ENCODE peak calls at places on chromosomes 6 and 20, in six cellular contexts. O is Peyer's patch, Q is transverse colon, J is body of pancreas, R is A549, H is esophagus squamous epithelium. Y is an unnamed sample.

GRCh38 chr6:142459267-142459666 is 157.5 kb downstream of the ADGRG6 start:
- DNase-seq in H (no peak), R (no peak), O (no peak), J (no peak), Q (no peak), Y (no peak)

GRCh38 chr6:5512422-5512821 is 251.1 kb downstream of the FARS2 start:
- DNase-seq in R (no peak), O (no peak), J (no peak), Q (no peak), H (no peak), Y (no peak)

GRCh38 chr6:155201461-155202226 is 62.2 kb upstream of the CLDN20 start:
- DNase-seq in H (no peak), J (no peak), Q (no peak), R (no peak), O (no peak), Y (no peak)

GRCh38 chr6:34161857-34162515 is 16.1 kb upstream of the GRM4 start:
- DNase-seq in O (no peak), R (no peak), J (no peak), Q (no peak), H (no peak), Y (no peak)

GRCh38 chr6:22194188-22194921 is 102.5 kb downstream of the PRL start:
- DNase-seq in J (no peak), H (no peak), O (no peak), R (no peak), Q (no peak), Y (no peak)

GRCh38 chr20:56032251-56032650 is 26.9 kb upstream of the CBLN4 start:
- DNase-seq in J (no peak), Q (no peak), O (no peak), R (no peak), H (no peak), Y (no peak)

GRCh38 chr6:105459049-105459448 is 56.2 kb upstream of the PREP start:
- DNase-seq in O (no peak), H (no peak), R (no peak), Q (no peak), J (no peak), Y (no peak)

GRCh38 chr6:22583927-22584326 is 14.6 kb downstream of the HDGFL1 start:
- DNase-seq in Q (no peak), J (no peak), R (no peak), O (no peak), H (no peak), Y (no peak)

GRCh38 chr6:125301435-125302391 is at the start of gene HDDC2:
- DNase-seq in O (peak; percentile 83), Q (peak; percentile 75), R (peak; percentile 28), J (peak; percentile 75), H (peak; percentile 5), Y (peak; percentile 74)

GRCh38 chr6:3294921-3295871 is 36.4 kb downstream of the PSMG4 start:
- DNase-seq in O (peak; percentile 60), R (no peak), Q (no peak), J (peak; percentile 38), H (no peak), Y (no peak)

GRCh38 chr20:38811769-38812168 is 6.3 kb downstream of the PPP1R16B start:
- DNase-seq in Q (no peak), R (no peak), J (no peak), H (no peak), O (no peak), Y (no peak)
- TF ChIP-seq CTCF in Q (no peak), R (no peak), J (no peak), H (no peak), O (no peak), Y (no peak)

DNA sequence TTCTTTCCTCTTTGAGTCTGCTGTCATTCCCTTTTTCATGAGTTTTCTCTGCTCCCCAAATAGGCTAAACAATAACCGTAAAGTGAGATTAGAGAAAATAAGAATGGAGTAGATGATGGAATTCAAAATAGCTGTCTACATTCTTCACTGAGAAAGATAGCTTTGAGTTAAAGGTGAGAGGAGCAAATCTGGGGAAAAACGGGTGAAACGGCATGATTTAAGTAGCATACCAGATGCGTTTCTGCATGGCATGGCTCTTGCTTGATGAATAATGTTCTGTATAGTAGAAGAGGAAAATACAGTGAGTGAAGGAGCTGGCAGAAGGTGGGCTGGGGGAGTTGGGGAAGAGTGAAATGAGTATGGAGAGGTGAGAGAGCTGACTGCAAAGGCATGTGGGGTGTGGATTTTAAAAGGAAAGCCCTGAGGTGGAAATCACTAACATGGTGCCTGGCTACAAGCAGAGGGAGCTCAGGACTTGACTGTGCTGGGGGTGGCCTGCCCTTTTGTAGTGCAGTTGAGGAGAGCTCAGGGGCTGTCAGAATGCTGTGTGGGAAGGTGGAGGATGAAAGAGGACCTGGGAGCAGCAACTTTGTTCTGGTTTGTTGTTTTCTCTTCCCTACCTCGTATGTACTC is 8.8 kb downstream of the BICRAL start:
- DNase-seq in Q (no peak), R (no peak), J (no peak), O (no peak), H (no peak), Y (no peak)
- TF ChIP-seq POLR2A in Q (no peak), R (no peak), J (no peak), O (no peak), H (no peak), Y (no peak)

GRCh38 chr6:119637768-119638167 is 288.2 kb upstream of the MAN1A1 start:
- DNase-seq in O (no peak), H (no peak), J (no peak), Q (no peak), R (no peak), Y (no peak)
- H3K4me1 ChIP-seq in O (no peaks in the 10 kb centered on the region), H (no peaks in the 10 kb centered on the region), J (no peaks in the 10 kb centered on the region), Q (no peaks in the 10 kb centered on the region), R (no peaks in the 10 kb centered on the region), Y (no peaks in the 10 kb centered on the region)

GRCh38 chr20:43789593-43789992 is 62.8 kb upstream of the GTSF1L start:
- DNase-seq in J (no peak), H (no peak), O (no peak), Q (no peak), R (no peak), Y (no peak)
- TF ChIP-seq CTCF in J (no peak), H (no peak), O (no peak), Q (no peak), R (no peak), Y (no peak)

DNA sequence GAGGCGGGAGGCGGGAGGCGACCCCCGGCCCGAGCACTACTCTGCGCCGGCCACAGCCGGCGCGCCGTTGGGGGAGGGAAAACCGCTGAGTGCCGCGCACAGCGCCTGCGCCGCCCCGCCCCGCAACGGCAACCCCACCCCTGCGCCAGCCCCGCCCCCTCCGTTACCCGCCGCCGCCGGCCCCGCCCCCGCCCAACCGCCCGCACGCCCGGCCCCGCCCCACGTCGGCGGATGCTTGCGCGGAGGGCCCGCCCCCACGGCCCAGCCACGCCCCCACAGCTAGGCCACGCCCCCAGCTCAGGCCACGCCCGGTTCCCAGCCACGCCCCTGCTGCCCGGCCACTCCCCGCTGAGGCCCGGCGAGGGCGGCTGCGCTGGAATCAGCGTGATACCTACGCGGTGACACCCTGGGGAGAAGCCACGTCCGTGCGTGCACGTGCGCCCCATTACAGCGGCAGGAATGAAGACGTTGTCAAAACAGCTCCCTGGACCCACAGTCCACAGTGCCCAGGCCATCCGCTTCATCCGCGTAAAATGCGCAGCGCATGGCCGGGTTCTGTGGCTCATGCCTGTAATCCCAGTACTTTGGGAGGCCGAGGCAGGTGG is at the start of gene TCFL5:
- DNase-seq in R (peak; percentile 68), Q (peak; percentile 94), H (peak; percentile 47), J (peak; percentile 81), O (peak; percentile 95), Y (peak; percentile 94)
- TF ChIP-seq POLR2A in R (no peak), Q (no peak), H (no peak), J (no peak), O (no peak), Y (no peak)

GRCh38 chr20:50308513-50309279 is 118.1 kb downstream of the CEBPB start:
- DNase-seq in H (peak; percentile 67), J (peak; percentile 88), R (peak; percentile 90), Q (peak; percentile 78), O (peak; percentile 70), Y (peak; percentile 95)
- H3K4me1 ChIP-seq in H (peaks cover 85% of the 10 kb centered on the region), J (peaks cover 64% of the 10 kb centered on the region), R (peaks cover 95% of the 10 kb centered on the region), Q (peaks cover 65% of the 10 kb centered on the region), O (peaks cover 51% of the 10 kb centered on the region), Y (peaks cover 36% of the 10 kb centered on the region)

GRCh38 chr6:43468240-43468639 is 9.1 kb upstream of the TJAP1 start:
- DNase-seq in R (no peak), J (no peak), O (no peak), Q (no peak), H (no peak), Y (no peak)
- TF ChIP-seq CTCF in R (no peak), J (no peak), O (no peak), Q (no peak), H (no peak), Y (no peak)

Y was measured in ovary.